ENCODE peak calls at places on chromosomes 4 and X, in six cellular contexts. U is NCI-H2171 treated with DMSO at 0.1 percent for 48 hours; F is EL; J is WTC11; H is activated T-cell treated with anti-CD3 and anti-CD28 coated beads, Interleukin-2, amount 50 U/mL, for 72 hours; I is mesothelial cell of epicardium. O is an unnamed sample.

GRCh38 chr4:111960241-111960667 is 185.0 kb upstream of the FAM241A start:
- DNase-seq in U (no peak), F (peak), J (no peak), H (no peak), I (no peak), O (no peak)

GRCh38 chr4:90425893-90426292 is 298.7 kb downstream of the CCSER1 start:
- DNase-seq in U (no peak), F (no peak), J (no peak), H (no peak), I (no peak), O (no peak)

GRCh38 chr4:176123710-176124407 is 58.2 kb downstream of the WDR17 start:
- DNase-seq in U (no peak), F (peak), J (peak), H (no peak), I (no peak), O (peak)

GRCh38 chrX:69152398-69152797 is 12.9 kb downstream of the PJA1 start:
- DNase-seq in U (peak), F (peak), J (no peak), H (no peak), I (peak), O (no peak)

GRCh38 chrX:131066237-131066636 is 8.1 kb downstream of the ARHGAP36 start:
- DNase-seq in U (no peak), F (no peak), J (no peak), H (no peak), I (no peak), O (no peak)

GRCh38 chrX:22278375-22278774 is 5.7 kb downstream of the CBLL2 start:
- DNase-seq in U (no peak), F (peak), J (no peak), H (no peak), I (no peak), O (no peak)

GRCh38 chrX:49273181-49273727 is 3.7 kb downstream of the PPP1R3F start:
- DNase-seq in U (no peak), F (no peak), J (no peak), H (peak), I (no peak), O (no peak)

GRCh38 chrX:131273024-131273423 is 16.1 kb downstream of the IGSF1 start:
- DNase-seq in U (no peak), F (no peak), J (no peak), H (no peak), I (no peak), O (no peak)

GRCh38 chrX:152912641-152913040 is 14.8 kb downstream of the ZNF185 start:
- DNase-seq in U (no peak), F (no peak), J (no peak), H (no peak), I (no peak), O (no peak)

GRCh38 chrX:132743086-132743485 is 215.3 kb downstream of the HS6ST2 start:
- DNase-seq in U (no peak), F (no peak), J (no peak), H (no peak), I (no peak), O (no peak)

GRCh38 chr4:169159614-169160013 is 111.1 kb downstream of the SH3RF1 start:
- DNase-seq in U (no peak), F (peak), J (no peak), H (no peak), I (no peak), O (no peak)

O was measured in neuronal stem cell.